ENCODE peak calls at places on chromosomes 3 and 15, in eight cellular contexts. One of them, this sample, is unnamed.
A peak's percentile ranks its signal among the peaks of the same experiment; 100 is the strongest.

GRCh38 chr3:172135766-172136729 is 96.7 kb downstream of the FNDC3B start:
- DNase-seq in fibroblast of mammary gland: peak; percentile 83
- DNase-seq in fibroblast of pulmonary artery: peak; percentile 83
- DNase-seq in HFF-Myc: no peak
- DNase-seq in tibial nerve: no peak
- DNase-seq in psoas muscle: no peak
- DNase-seq in mucosa of descending colon: no peak
- DNase-seq in keratinocyte: no peak
- DNase-seq in this sample: no peak

GRCh38 chr3:129576514-129577345 is 29.7 kb downstream of the PLXND1 start:
- DNase-seq in fibroblast of mammary gland: no peak
- DNase-seq in fibroblast of pulmonary artery: no peak
- DNase-seq in HFF-Myc: no peak
- DNase-seq in tibial nerve: peak; percentile 52
- DNase-seq in psoas muscle: no peak
- DNase-seq in mucosa of descending colon: peak; percentile 76
- DNase-seq in keratinocyte: no peak
- DNase-seq in this sample: no peak

GRCh38 chr15:84804005-84804803 is 13.0 kb upstream of the ALPK3 start:
- DNase-seq in fibroblast of mammary gland: no peak
- DNase-seq in fibroblast of pulmonary artery: no peak
- DNase-seq in HFF-Myc: no peak
- DNase-seq in tibial nerve: no peak
- DNase-seq in psoas muscle: no peak
- DNase-seq in mucosa of descending colon: no peak
- DNase-seq in keratinocyte: no peak
- DNase-seq in this sample: no peak

GRCh38 chr15:49847937-49848823 is 227.3 kb downstream of the DTWD1 start:
- DNase-seq in fibroblast of mammary gland: peak; percentile 100
- DNase-seq in fibroblast of pulmonary artery: peak; percentile 97
- DNase-seq in HFF-Myc: peak; percentile 83
- DNase-seq in tibial nerve: no peak
- DNase-seq in psoas muscle: no peak
- DNase-seq in mucosa of descending colon: no peak
- DNase-seq in keratinocyte: no peak
- DNase-seq in this sample: no peak

GRCh38 chr15:43085921-43086320 is 19.9 kb downstream of the UBR1 start:
- DNase-seq in fibroblast of mammary gland: peak; percentile 5
- DNase-seq in fibroblast of pulmonary artery: peak; percentile 16
- DNase-seq in HFF-Myc: no peak
- DNase-seq in tibial nerve: no peak
- DNase-seq in psoas muscle: no peak
- DNase-seq in mucosa of descending colon: no peak
- DNase-seq in keratinocyte: no peak
- DNase-seq in this sample: no peak

GRCh38 chr15:61383421-61383820 is 154.3 kb upstream of the RORA start:
- DNase-seq in fibroblast of mammary gland: peak; percentile 97
- DNase-seq in fibroblast of pulmonary artery: peak; percentile 8
- DNase-seq in HFF-Myc: no peak
- DNase-seq in tibial nerve: no peak
- DNase-seq in psoas muscle: no peak
- DNase-seq in mucosa of descending colon: no peak
- DNase-seq in keratinocyte: no peak
- DNase-seq in this sample: no peak

GRCh38 chr3:56923546-56924224 is 121.9 kb upstream of the ARHGEF3 start:
- DNase-seq in fibroblast of mammary gland: peak; percentile 40
- DNase-seq in fibroblast of pulmonary artery: peak; percentile 90
- DNase-seq in HFF-Myc: peak; percentile 69
- DNase-seq in tibial nerve: peak; percentile 25
- DNase-seq in psoas muscle: no peak
- DNase-seq in mucosa of descending colon: peak; percentile 78
- DNase-seq in keratinocyte: peak; percentile 19
- DNase-seq in this sample: no peak

GRCh38 chr3:197367081-197367780 is 68.8 kb upstream of the DLG1 start:
- DNase-seq in fibroblast of mammary gland: peak; percentile 39
- DNase-seq in fibroblast of pulmonary artery: no peak
- DNase-seq in HFF-Myc: no peak
- DNase-seq in tibial nerve: no peak
- DNase-seq in psoas muscle: no peak
- DNase-seq in mucosa of descending colon: no peak
- DNase-seq in keratinocyte: peak; percentile 93
- DNase-seq in this sample: peak; percentile 47

GRCh38 chr15:83282859-83283812 is 1.3 kb downstream of the BNC1 start:
- DNase-seq in fibroblast of mammary gland: peak; percentile 61
- DNase-seq in fibroblast of pulmonary artery: peak; percentile 62
- DNase-seq in HFF-Myc: no peak
- DNase-seq in tibial nerve: no peak
- DNase-seq in psoas muscle: peak; percentile 57
- DNase-seq in mucosa of descending colon: no peak
- DNase-seq in keratinocyte: no peak
- DNase-seq in this sample: peak; percentile 85

GRCh38 chr3:127165036-127165435 is 27.9 kb upstream of the PRR23E start:
- DNase-seq in fibroblast of mammary gland: no peak
- DNase-seq in fibroblast of pulmonary artery: no peak
- DNase-seq in HFF-Myc: no peak
- DNase-seq in tibial nerve: no peak
- DNase-seq in psoas muscle: no peak
- DNase-seq in mucosa of descending colon: no peak
- DNase-seq in keratinocyte: no peak
- DNase-seq in this sample: no peak

GRCh38 chr15:89447676-89448075 is 48.7 kb downstream of the RHCG start:
- DNase-seq in fibroblast of mammary gland: no peak
- DNase-seq in fibroblast of pulmonary artery: no peak
- DNase-seq in HFF-Myc: no peak
- DNase-seq in tibial nerve: no peak
- DNase-seq in psoas muscle: no peak
- DNase-seq in mucosa of descending colon: no peak
- DNase-seq in keratinocyte: no peak
- DNase-seq in this sample: no peak

GRCh38 chr3:67075295-67075694 is 77.2 kb downstream of the KBTBD8 start:
- DNase-seq in fibroblast of mammary gland: no peak
- DNase-seq in fibroblast of pulmonary artery: no peak
- DNase-seq in HFF-Myc: no peak
- DNase-seq in tibial nerve: no peak
- DNase-seq in psoas muscle: no peak
- DNase-seq in mucosa of descending colon: no peak
- DNase-seq in keratinocyte: no peak
- DNase-seq in this sample: no peak

GRCh38 chr15:39785806-39786205 is 3.2 kb upstream of the FSIP1 start:
- DNase-seq in fibroblast of mammary gland: no peak
- DNase-seq in fibroblast of pulmonary artery: no peak
- DNase-seq in HFF-Myc: no peak
- DNase-seq in tibial nerve: no peak
- DNase-seq in psoas muscle: no peak
- DNase-seq in mucosa of descending colon: no peak
- DNase-seq in keratinocyte: no peak
- DNase-seq in this sample: no peak

GRCh38 chr15:66502491-66502890 is 2.2 kb downstream of the RPL4 start:
- DNase-seq in fibroblast of mammary gland: no peak
- DNase-seq in fibroblast of pulmonary artery: no peak
- DNase-seq in HFF-Myc: no peak
- DNase-seq in tibial nerve: no peak
- DNase-seq in psoas muscle: no peak
- DNase-seq in mucosa of descending colon: no peak
- DNase-seq in keratinocyte: no peak
- DNase-seq in this sample: no peak

GRCh38 chr3:194579091-194579606 is 54.1 kb downstream of the TMEM44 start:
- DNase-seq in fibroblast of mammary gland: no peak
- DNase-seq in fibroblast of pulmonary artery: peak; percentile 98
- DNase-seq in HFF-Myc: no peak
- DNase-seq in tibial nerve: no peak
- DNase-seq in psoas muscle: no peak
- DNase-seq in mucosa of descending colon: no peak
- DNase-seq in keratinocyte: no peak
- DNase-seq in this sample: no peak

GRCh38 chr3:32280262-32280910 is 41.9 kb downstream of the CMTM8 start:
- DNase-seq in fibroblast of mammary gland: no peak
- DNase-seq in fibroblast of pulmonary artery: no peak
- DNase-seq in HFF-Myc: no peak
- DNase-seq in tibial nerve: no peak
- DNase-seq in psoas muscle: no peak
- DNase-seq in mucosa of descending colon: no peak
- DNase-seq in keratinocyte: no peak
- DNase-seq in this sample: no peak

GRCh38 chr3:55481918-55482495 is 5.1 kb downstream of the WNT5A start:
- DNase-seq in fibroblast of mammary gland: peak; percentile 52
- DNase-seq in fibroblast of pulmonary artery: peak; percentile 30
- DNase-seq in HFF-Myc: no peak
- DNase-seq in tibial nerve: no peak
- DNase-seq in psoas muscle: peak; percentile 60
- DNase-seq in mucosa of descending colon: no peak
- DNase-seq in keratinocyte: no peak
- DNase-seq in this sample: peak; percentile 78

DNA sequence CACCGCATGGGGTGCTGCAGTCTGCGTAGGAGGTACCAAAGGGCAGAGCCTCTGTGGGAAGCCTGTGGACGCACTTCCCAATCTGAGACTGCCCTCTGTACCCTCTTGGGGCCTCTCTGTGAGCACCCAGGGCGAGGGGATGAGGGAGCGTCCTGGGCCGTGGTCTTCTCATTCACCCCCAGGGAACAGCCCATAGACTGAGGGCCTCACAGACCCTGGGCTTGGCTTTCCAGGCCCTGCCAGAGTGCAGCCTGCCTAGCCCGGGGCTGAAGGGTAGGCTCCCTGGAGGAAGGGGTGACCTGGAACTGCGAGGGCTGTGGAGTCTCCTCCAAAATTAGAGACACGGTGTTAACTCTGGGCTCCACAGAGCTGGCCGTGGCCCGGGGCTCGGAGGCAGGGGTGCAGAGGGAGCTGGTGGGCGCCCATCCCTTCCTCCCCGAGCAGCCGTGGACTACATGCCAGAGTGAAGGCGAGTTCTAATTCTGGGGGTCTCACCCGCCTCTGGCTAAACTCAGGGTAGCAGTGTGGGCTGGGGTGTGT is 468 bp upstream of the SPTBN5 start:
- DNase-seq in fibroblast of mammary gland: no peak
- DNase-seq in fibroblast of pulmonary artery: no peak
- DNase-seq in HFF-Myc: no peak
- DNase-seq in tibial nerve: no peak
- DNase-seq in psoas muscle: no peak
- DNase-seq in mucosa of descending colon: no peak
- DNase-seq in keratinocyte: no peak
- DNase-seq in this sample: no peak
- H3K4me3 ChIP-seq in fibroblast of mammary gland: no peak overlapping the region
- H3K4me3 ChIP-seq in fibroblast of pulmonary artery: no peak overlapping the region
- H3K4me3 ChIP-seq in HFF-Myc: no peak overlapping the region
- H3K4me3 ChIP-seq in tibial nerve: peak overlapping the region; percentile 3
- H3K4me3 ChIP-seq in psoas muscle: no peak overlapping the region
- H3K4me3 ChIP-seq in mucosa of descending colon: no peak overlapping the region
- H3K4me3 ChIP-seq in keratinocyte: no peak overlapping the region
- H3K4me3 ChIP-seq in this sample: no peak overlapping the region

GRCh38 chr3:63635186-63635585 is 17.3 kb upstream of the SNTN start:
- DNase-seq in fibroblast of mammary gland: no peak
- DNase-seq in fibroblast of pulmonary artery: no peak
- DNase-seq in HFF-Myc: no peak
- DNase-seq in tibial nerve: no peak
- DNase-seq in psoas muscle: no peak
- DNase-seq in mucosa of descending colon: no peak
- DNase-seq in keratinocyte: no peak
- DNase-seq in this sample: no peak

DNA sequence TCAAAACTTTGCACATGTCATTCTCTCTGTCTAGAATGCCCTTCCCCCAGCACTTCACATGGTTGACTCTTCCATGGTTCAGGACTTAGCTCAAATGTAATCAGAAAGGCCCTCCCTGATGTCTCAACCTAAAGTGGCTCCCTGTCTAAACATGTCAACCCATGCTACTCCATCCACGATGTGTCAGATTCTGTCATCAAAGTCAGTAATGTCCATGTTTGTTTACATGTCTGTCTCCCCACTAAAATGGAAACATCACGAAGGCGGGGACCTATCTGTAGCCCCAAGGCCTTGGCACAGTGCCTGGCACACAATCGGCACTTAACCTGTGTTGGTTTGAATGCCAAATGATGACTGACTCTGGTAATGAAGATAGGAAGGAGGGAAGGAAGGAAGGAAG is 20.8 kb upstream of the SNTN start:
- DNase-seq in fibroblast of mammary gland: no peak
- DNase-seq in fibroblast of pulmonary artery: no peak
- DNase-seq in HFF-Myc: no peak
- DNase-seq in tibial nerve: no peak
- DNase-seq in psoas muscle: no peak
- DNase-seq in mucosa of descending colon: no peak
- DNase-seq in keratinocyte: peak; percentile 65
- DNase-seq in this sample: no peak
- H3K4me3 ChIP-seq in fibroblast of mammary gland: no peak overlapping the region
- H3K4me3 ChIP-seq in fibroblast of pulmonary artery: no peak overlapping the region
- H3K4me3 ChIP-seq in HFF-Myc: no peak overlapping the region
- H3K4me3 ChIP-seq in tibial nerve: no peak overlapping the region
- H3K4me3 ChIP-seq in psoas muscle: no peak overlapping the region
- H3K4me3 ChIP-seq in mucosa of descending colon: no peak overlapping the region
- H3K4me3 ChIP-seq in keratinocyte: no peak overlapping the region
- H3K4me3 ChIP-seq in this sample: no peak overlapping the region

GRCh38 chr15:28936081-28936480 is 50.3 kb downstream of the APBA2 start:
- DNase-seq in fibroblast of mammary gland: no peak
- DNase-seq in fibroblast of pulmonary artery: no peak
- DNase-seq in HFF-Myc: no peak
- DNase-seq in tibial nerve: no peak
- DNase-seq in psoas muscle: no peak
- DNase-seq in mucosa of descending colon: no peak
- DNase-seq in keratinocyte: no peak
- DNase-seq in this sample: no peak
- H3K4me3 ChIP-seq in fibroblast of mammary gland: no peak overlapping the region
- H3K4me3 ChIP-seq in fibroblast of pulmonary artery: no peak overlapping the region
- H3K4me3 ChIP-seq in HFF-Myc: no peak overlapping the region
- H3K4me3 ChIP-seq in tibial nerve: no peak overlapping the region
- H3K4me3 ChIP-seq in psoas muscle: no peak overlapping the region
- H3K4me3 ChIP-seq in mucosa of descending colon: no peak overlapping the region
- H3K4me3 ChIP-seq in keratinocyte: no peak overlapping the region
- H3K4me3 ChIP-seq in this sample: no peak overlapping the region

DNA sequence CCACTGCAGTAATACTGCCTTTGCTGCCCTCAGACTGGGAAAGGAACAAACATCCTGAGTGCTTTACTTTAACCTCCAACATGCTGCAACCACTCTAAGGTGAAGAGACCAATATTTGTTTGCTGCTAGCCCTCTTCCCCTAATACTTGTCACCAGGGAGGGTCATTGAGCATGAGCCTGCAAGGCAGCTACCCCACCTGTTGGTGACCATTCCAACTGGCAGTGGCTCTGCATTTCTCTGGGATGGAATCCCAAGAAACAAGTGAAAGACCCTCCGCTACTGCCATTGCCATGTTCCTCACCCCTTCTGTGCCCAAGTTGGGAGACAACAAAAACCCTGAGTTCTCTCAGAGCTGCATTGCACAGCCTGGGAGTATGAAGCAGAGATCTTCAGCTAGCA is 462.7 kb downstream of the ZBBX start:
- DNase-seq in fibroblast of mammary gland: no peak
- DNase-seq in fibroblast of pulmonary artery: no peak
- DNase-seq in HFF-Myc: no peak
- DNase-seq in tibial nerve: no peak
- DNase-seq in psoas muscle: no peak
- DNase-seq in mucosa of descending colon: no peak
- DNase-seq in keratinocyte: no peak
- DNase-seq in this sample: no peak
- H3K4me3 ChIP-seq in fibroblast of mammary gland: no peak overlapping the region
- H3K4me3 ChIP-seq in fibroblast of pulmonary artery: no peak overlapping the region
- H3K4me3 ChIP-seq in HFF-Myc: no peak overlapping the region
- H3K4me3 ChIP-seq in tibial nerve: no peak overlapping the region
- H3K4me3 ChIP-seq in psoas muscle: no peak overlapping the region
- H3K4me3 ChIP-seq in mucosa of descending colon: no peak overlapping the region
- H3K4me3 ChIP-seq in keratinocyte: no peak overlapping the region
- H3K4me3 ChIP-seq in this sample: no peak overlapping the region

This sample was measured in H7.